ENCODE peak calls at places on chromosomes 13 and 19, in ten cellular contexts. U, J, Z, G, Y, Q, X, R, I and O are unnamed samples. For H3K4me1, the result is how much of the 10 kb centered on the place peaks cover.

GRCh38 chr13:111789420-111789819 is 277.5 kb upstream of the SOX1 start:
- DNase-seq in U (no peak), J (no peak), Z (no peak), G (no peak), Y (no peak), Q (no peak), X (no peak), R (no peak), I (no peak), O (no peak)

GRCh38 chr19:4910594-4911273 is 1.4 kb downstream of the UHRF1 start:
- DNase-seq in U (no peak), J (no peak), Z (peak), G (no peak), Y (peak), Q (no peak), X (no peak), R (no peak), I (no peak), O (peak)

GRCh38 chr19:42075364-42075615 is 676 bp upstream of the ZNF574 start:
- DNase-seq in U (no peak), J (no peak), Z (no peak), G (no peak), Y (no peak), Q (no peak), X (no peak), R (no peak), I (no peak), O (no peak)

GRCh38 chr13:98476106-98476505 is 100.8 kb downstream of the STK24 start:
- DNase-seq in U (no peak), J (no peak), Z (no peak), G (no peak), Y (no peak), Q (peak), X (no peak), R (no peak), I (no peak), O (no peak)

GRCh38 chr13:66657165-66657895 is 572.8 kb downstream of the PCDH9 start:
- DNase-seq in U (peak), J (peak), Z (peak), G (peak), Y (no peak), Q (peak), X (no peak), R (no peak), I (peak), O (peak)

GRCh38 chr19:55304980-55305379 is 20.2 kb downstream of the TMEM150B start:
- DNase-seq in U (no peak), J (no peak), Z (no peak), G (no peak), Y (no peak), Q (no peak), X (no peak), R (no peak), I (no peak), O (no peak)

GRCh38 chr13:37059848-37060192 is 332 bp upstream of the SUPT20H start:
- DNase-seq in U (no peak), J (no peak), Z (no peak), G (no peak), Y (no peak), Q (no peak), X (no peak), R (no peak), I (no peak), O (no peak)

GRCh38 chr13:50073340-50073739 is 58.1 kb downstream of the KCNRG start:
- DNase-seq in U (no peak), J (no peak), Z (no peak), G (no peak), Y (no peak), Q (no peak), X (no peak), R (no peak), I (no peak), O (no peak)

GRCh38 chr13:35850569-35850968 is 280.6 kb downstream of the DCLK1 start:
- DNase-seq in U (no peak), J (no peak), Z (no peak), G (no peak), Y (no peak), Q (no peak), X (no peak), R (no peak), I (no peak), O (no peak)

GRCh38 chr13:98199480-98199879 is 22.4 kb upstream of the RNF113B start:
- DNase-seq in U (no peak), J (peak), Z (no peak), G (no peak), Y (no peak), Q (no peak), X (no peak), R (no peak), I (no peak), O (no peak)

GRCh38 chr19:49746206-49746958 is 16.7 kb downstream of the TSKS start:
- DNase-seq in U (peak), J (peak), Z (peak), G (peak), Y (peak), Q (peak), X (peak), R (peak), I (peak), O (no peak)

GRCh38 chr13:37905736-37906135 is 36.2 kb upstream of the TRPC4 start:
- DNase-seq in U (no peak), J (no peak), Z (no peak), G (no peak), Y (no peak), Q (no peak), X (no peak), R (no peak), I (no peak), O (no peak)

GRCh38 chr19:45354443-45354842 is 13.9 kb downstream of the KLC3 start:
- DNase-seq in U (no peak), J (no peak), Z (no peak), G (no peak), Y (no peak), Q (no peak), X (no peak), R (no peak), I (no peak), O (no peak)

GRCh38 chr19:46412034-46412982 is 1.1 kb downstream of the CCDC8 start:
- DNase-seq in U (no peak), J (no peak), Z (no peak), G (no peak), Y (no peak), Q (no peak), X (no peak), R (peak), I (peak), O (no peak)

GRCh38 chr19:46410205-46411087 is 2.9 kb downstream of the CCDC8 start:
- DNase-seq in U (no peak), J (no peak), Z (no peak), G (no peak), Y (no peak), Q (no peak), X (no peak), R (no peak), I (no peak), O (no peak)

GRCh38 chr19:46413262-46414031 is at the start of gene CCDC8:
- DNase-seq in U (no peak), J (no peak), Z (no peak), G (peak), Y (peak), Q (peak), X (peak), R (peak), I (peak), O (peak)

GRCh38 chr19:46411088-46412033 is 2.0 kb downstream of the CCDC8 start:
- DNase-seq in U (no peak), J (no peak), Z (no peak), G (no peak), Y (no peak), Q (no peak), X (no peak), R (no peak), I (peak), O (no peak)

GRCh38 chr19:46412983-46413261 is 442 bp downstream of the CCDC8 start:
- DNase-seq in U (no peak), J (no peak), Z (no peak), G (no peak), Y (no peak), Q (no peak), X (no peak), R (peak), I (no peak), O (no peak)
- H3K4me1 ChIP-seq in U (half or more), J (under half), Z (under half), G (under half), Y (under half), Q (half or more), X (under half), R (under half), I (under half), O (under half)

DNA sequence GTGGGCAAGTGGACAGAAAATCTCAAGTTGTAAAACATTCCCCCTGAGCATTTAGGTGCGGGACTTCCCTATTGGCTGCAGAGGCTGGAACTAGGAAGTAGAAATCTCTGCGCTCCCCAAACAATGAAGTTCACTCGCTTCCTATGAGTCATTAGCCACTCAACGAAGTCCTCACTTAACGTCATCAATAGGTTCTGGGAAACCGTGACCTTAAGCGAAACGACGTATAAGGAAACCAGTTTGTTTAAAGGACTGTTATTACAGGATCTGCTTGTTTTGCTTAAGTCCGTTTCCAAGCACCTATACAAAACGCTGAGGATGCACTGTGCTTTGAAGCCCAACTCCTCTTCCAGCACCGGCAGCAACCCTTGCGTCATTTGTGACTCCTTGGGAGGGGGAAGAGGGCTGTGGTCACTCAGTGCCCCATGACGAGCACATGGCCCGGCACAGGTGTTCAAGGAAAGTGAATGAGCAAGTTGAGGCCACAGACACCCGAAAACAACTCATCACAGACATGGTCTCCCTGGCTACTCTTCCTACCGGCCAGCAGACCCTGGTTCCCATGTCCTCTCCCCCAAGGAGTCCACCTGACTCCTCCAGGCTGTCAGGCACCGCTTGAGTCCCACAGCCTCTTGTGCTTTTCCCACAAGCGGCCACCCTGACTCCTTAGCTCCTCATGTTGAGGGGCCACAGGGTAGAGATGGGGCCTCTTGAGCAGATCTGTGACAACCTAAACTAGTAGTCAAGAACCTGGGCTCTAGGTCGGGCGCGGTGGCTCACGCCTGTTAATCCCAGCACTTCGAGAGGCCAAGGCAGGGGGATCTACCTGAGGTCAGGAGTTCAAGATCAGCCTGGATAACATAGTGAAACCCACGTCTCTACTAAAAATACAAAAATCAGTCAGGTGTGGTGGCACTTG is 4.8 kb downstream of the RPS16 start:
- DNase-seq in U (no peak), J (peak), Z (peak), G (no peak), Y (peak), Q (no peak), X (no peak), R (peak), I (no peak), O (no peak)
- TF ChIP-seq EP300 in U (no peak), J (no peak), Z (no peak), G (no peak), Y (peak), Q (peak), X (no peak), R (no peak), I (no peak), O (peak)

GRCh38 chr19:11159598-11160001 is 4.0 kb upstream of the SPC24 start:
- DNase-seq in U (no peak), J (no peak), Z (no peak), G (peak), Y (no peak), Q (peak), X (no peak), R (no peak), I (no peak), O (peak)

GRCh38 chr19:11151181-11151580 is 4.4 kb downstream of the SPC24 start:
- DNase-seq in U (no peak), J (no peak), Z (no peak), G (no peak), Y (no peak), Q (no peak), X (no peak), R (no peak), I (no peak), O (no peak)

GRCh38 chr19:11152318-11153062 is 3.1 kb downstream of the SPC24 start:
- DNase-seq in U (peak), J (no peak), Z (peak), G (peak), Y (peak), Q (peak), X (no peak), R (no peak), I (peak), O (peak)

GRCh38 chr19:11154683-11155047 is 917 bp downstream of the SPC24 start:
- DNase-seq in U (no peak), J (no peak), Z (no peak), G (no peak), Y (no peak), Q (no peak), X (no peak), R (no peak), I (no peak), O (no peak)

DNA sequence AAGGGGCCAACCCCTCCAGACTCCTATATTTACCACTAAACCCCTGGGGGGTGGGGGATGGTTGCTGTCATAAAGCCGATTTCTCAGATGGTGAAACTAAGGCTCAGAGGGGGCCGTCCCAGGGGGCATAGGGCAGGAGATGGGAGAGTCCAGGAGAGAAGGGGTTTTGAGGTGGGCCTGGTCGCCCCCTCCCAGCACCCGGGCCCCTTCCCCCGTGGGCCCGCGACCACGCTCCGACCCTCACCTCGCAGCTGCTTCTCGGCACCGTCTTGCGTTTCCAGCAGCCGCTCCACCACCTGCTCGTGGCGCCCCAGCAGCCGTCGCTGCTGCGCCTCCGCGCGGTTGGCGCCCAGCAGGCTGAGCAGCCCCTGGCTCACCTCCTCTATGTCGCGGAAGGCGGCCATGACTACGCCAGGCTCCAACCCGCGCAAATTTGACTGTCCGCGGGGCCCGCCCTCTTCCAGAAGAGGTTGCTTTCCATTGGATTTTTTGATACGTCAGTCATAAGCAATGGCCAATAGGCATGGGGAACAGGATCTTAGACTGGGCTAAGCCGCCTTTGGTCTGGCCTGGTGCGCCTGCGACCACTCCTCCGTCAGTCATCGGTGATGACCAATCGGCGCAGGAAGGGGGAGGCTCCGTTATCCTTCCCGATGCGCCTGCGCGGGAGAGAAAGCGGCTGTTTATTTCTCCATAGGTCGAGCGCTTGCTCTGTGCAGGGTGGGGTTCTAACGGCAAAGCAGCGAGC is at the start of gene SPC24:
- DNase-seq in U (peak), J (peak), Z (peak), G (peak), Y (peak), Q (peak), X (peak), R (peak), I (peak), O (peak)
- TF ChIP-seq POLR2A in U (no peak), J (peak), Z (peak), G (no peak), Y (no peak), Q (no peak), X (peak), R (peak), I (no peak), O (no peak)

DNA sequence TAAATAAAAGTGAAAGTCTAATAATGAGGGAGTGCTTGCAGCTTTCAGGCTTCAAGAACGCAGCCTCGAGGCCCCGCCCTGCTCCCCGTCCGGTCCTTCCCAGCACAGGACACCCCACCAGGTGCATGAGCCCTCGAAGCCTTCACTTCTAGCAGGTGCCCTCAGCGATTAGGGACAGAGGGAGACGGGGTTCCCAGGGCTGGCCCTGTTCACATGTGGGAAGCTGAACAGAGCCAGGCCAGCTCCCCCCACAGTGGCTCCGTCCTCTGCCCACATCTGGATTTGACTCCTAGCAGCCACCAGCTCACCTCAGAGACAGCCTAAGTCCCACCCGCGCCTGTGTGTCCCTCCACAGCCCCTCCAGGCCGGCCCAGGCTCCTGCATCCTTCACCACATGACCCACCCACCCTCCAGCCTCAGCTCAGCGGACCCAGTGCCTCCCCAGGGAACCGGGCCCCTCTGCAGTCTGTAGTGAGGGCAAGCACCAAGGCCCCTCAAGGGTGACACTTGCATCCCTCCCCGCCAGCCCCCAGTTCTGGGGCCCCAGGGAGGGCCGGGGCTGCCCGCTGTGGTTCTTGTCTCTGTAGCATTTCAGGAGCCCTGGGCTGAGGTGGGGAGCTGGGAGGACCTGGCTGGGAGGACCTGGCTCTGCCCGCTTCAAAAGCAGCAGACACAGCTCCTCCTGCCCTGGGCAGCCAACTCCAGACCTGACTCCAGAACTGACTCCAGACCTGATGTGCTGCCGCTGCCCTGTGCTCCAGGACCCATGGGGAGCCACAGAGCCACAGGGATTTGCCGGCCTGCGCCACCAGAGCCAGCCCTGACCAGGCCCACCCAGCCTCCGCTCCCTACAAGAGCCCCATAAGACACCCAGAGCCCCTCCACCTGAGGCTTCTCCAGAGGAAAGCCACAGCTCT is 27.3 kb downstream of the GPX4 start:
- DNase-seq in U (peak), J (no peak), Z (no peak), G (no peak), Y (peak), Q (no peak), X (no peak), R (no peak), I (peak), O (no peak)
- H3K4me1 ChIP-seq in U (half or more), J (under half), Z (under half), G (half or more), Y (half or more), Q (half or more), X (under half), R (under half), I (under half), O (under half)

DNA sequence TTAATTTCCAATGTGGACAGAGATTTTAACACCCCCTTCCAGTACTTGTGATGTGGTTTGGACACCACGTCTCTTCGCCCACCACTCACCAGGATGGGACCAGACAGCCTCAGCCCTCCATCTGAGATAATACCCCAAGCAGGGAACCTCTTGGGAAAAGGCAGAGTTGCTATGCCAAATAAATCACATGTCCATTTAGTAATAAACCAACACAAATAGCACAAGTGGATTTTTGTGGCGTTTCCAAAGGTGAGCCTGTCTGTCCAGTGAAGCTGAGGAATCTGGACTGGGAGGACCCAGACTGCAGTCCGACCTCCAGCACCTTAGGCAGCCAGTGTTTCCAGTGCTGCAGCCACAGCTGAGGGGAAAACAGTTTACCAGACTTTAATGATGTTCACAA is 34.1 kb upstream of the GAS6 start:
- DNase-seq in U (no peak), J (no peak), Z (no peak), G (no peak), Y (no peak), Q (no peak), X (no peak), R (no peak), I (no peak), O (no peak)
- TF ChIP-seq EP300 in U (no peak), J (no peak), Z (no peak), G (no peak), Y (no peak), Q (no peak), X (no peak), R (no peak), I (no peak), O (no peak)